ENCODE peak calls at places on chromosomes 16 and 17, in four cellular contexts. Z, B, A and S are unnamed samples. For H3K4me1, the result is how much of the 10 kb centered on the place peaks cover.

GRCh38 chr17:48240562-48241130 is 133.1 kb downstream of the SNX11 start:
- DNase-seq in Z (no peak), A (no peak), B (no peak), S (no peak)

GRCh38 chr16:8905168-8905762 is 23.1 kb downstream of the LITAFD start:
- DNase-seq in Z (no peak), B (no peak), A (no peak), S (no peak)

GRCh38 chr17:80291260-80291659 is 30.6 kb downstream of the RNF213 start:
- DNase-seq in A (no peak), B (no peak), Z (no peak), S (peak)

GRCh38 chr16:53207810-53208752 is 153.3 kb downstream of the CHD9 start:
- DNase-seq in A (peak), Z (peak), B (peak), S (no peak)

GRCh38 chr16:4687946-4688673 is 5.3 kb upstream of the NUDT16L1 start:
- DNase-seq in A (no peak), Z (no peak), B (no peak), S (no peak)

GRCh38 chr16:72637306-72637705 is 410.6 kb downstream of the ZFHX3 start:
- DNase-seq in A (no peak), Z (no peak), B (no peak), S (no peak)

GRCh38 chr17:79981661-79982101 is 54.0 kb downstream of the TBC1D16 start:
- DNase-seq in B (no peak), A (peak), Z (no peak), S (no peak)

GRCh38 chr17:19260958-19261357 is 23.8 kb downstream of the EPN2 start:
- DNase-seq in Z (no peak), A (no peak), B (no peak), S (no peak)

GRCh38 chr17:6279659-6280058 is 155.3 kb downstream of the AIPL1 start:
- DNase-seq in A (peak), Z (peak), B (no peak), S (no peak)

GRCh38 chr17:48542956-48543853 is 1.7 kb downstream of the HOXB2 start:
- DNase-seq in B (peak), A (peak), Z (no peak), S (peak)

GRCh38 chr16:50741225-50741807 is 570 bp upstream of the CYLD start:
- DNase-seq in Z (no peak), A (no peak), B (peak), S (no peak)

GRCh38 chr17:49910094-49910857 is 58.7 kb upstream of the DLX4 start:
- DNase-seq in A (peak), B (no peak), Z (no peak), S (no peak)

GRCh38 chr17:82390860-82391435 is 19.4 kb downstream of the UTS2R start:
- DNase-seq in B (no peak), A (no peak), Z (no peak), S (no peak)

GRCh38 chr17:7477392-7478275 is 1.8 kb downstream of the ZBTB4 start:
- DNase-seq in A (peak), B (peak), Z (no peak), S (no peak)

GRCh38 chr16:14310519-14310991 is 239.4 kb downstream of the MRTFB start:
- DNase-seq in Z (no peak), A (peak), B (no peak), S (no peak)

GRCh38 chr16:14307623-14308356 is 236.7 kb downstream of the MRTFB start:
- DNase-seq in B (peak), A (peak), Z (no peak), S (peak)

GRCh38 chr16:14309001-14309886 is 238.1 kb downstream of the MRTFB start:
- DNase-seq in Z (peak), A (peak), B (no peak), S (no peak)

GRCh38 chr16:14308357-14308723 is 237.2 kb downstream of the MRTFB start:
- DNase-seq in Z (no peak), A (no peak), B (no peak), S (no peak)

DNA sequence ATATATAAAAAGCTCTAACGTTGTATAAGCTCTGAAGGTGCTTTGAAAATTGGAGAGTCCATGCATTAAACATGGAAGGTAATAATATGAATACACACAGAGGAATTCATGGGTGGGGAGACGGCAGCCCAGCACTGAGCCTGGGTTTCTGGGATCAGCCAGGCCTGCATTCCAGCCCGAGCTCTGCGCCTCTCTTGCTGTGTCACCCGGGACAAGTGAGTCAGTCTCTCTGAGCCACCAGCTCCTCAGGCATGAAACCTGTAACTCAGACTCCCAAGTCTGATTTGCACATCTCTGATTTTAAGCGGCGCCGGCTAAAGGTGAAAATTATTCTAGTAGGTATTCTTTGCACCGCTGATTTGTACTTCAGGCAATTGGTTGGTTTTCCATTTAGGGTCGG is 238.8 kb downstream of the MRTFB start:
- DNase-seq in Z (no peak), A (peak), B (no peak), S (no peak)
- H3K4me1 ChIP-seq in Z (under half), A (under half), B (half or more), S (half or more)

GRCh38 chr16:84511821-84512220 is 7.4 kb upstream of the MEAK7 start:
- DNase-seq in A (no peak), Z (no peak), B (peak), S (no peak)

GRCh38 chr16:84517366-84517765 is 12.9 kb upstream of the MEAK7 start:
- DNase-seq in A (no peak), Z (no peak), B (no peak), S (no peak)

GRCh38 chr16:84513111-84514065 is 8.9 kb upstream of the MEAK7 start:
- DNase-seq in A (no peak), Z (no peak), B (peak), S (no peak)

GRCh38 chr16:84514295-84514873 is 9.9 kb upstream of the MEAK7 start:
- DNase-seq in B (no peak), A (no peak), Z (no peak), S (no peak)

GRCh38 chr16:84514874-84515835 is 10.7 kb upstream of the MEAK7 start:
- DNase-seq in Z (no peak), A (no peak), B (peak), S (peak)
- H3K27ac ChIP-seq in Z (no peak), A (peak), B (no peak), S (no peak)

GRCh38 chr17:63987616-63988478 is 10.3 kb upstream of the PRR29 start:
- DNase-seq in A (no peak), B (no peak), Z (no peak), S (no peak)
- H3K4me1 ChIP-seq in A (under half), B (under half), Z (under half), S (half or more)

GRCh38 chr16:964696-965395 is 5.9 kb downstream of the LMF1 start:
- DNase-seq in Z (peak), B (no peak), A (no peak), S (no peak)
- H3K27ac ChIP-seq in Z (peak), B (no peak), A (no peak), S (no peak)

DNA sequence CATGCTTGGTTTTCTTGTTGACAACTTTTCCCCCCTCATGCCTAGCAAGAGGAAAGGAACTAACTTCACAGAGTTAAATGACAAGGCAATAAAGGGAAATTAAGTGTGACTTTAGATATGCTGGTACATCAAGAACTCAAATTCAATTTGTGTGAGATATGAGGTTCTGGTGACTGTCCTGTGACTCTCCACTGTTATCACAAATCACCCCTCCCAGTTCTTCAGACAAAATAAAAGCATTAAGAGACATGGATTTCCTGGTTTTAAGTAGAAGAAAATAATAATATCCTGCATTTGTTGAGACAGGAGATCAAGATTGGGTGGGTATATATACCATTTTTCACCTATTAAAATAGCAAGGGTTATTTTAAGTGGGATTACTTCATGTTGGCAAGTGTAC is 46.2 kb downstream of the SNTB2 start:
- DNase-seq in Z (no peak), A (no peak), B (no peak), S (no peak)
- H3K4me1 ChIP-seq in Z (under half), A (under half), B (under half), S (under half)

GRCh38 chr17:33873218-33873617 is 381.9 kb upstream of the CCL2 start:
- DNase-seq in Z (no peak), B (no peak), A (peak), S (no peak)

GRCh38 chr17:33875973-33876372 is 379.1 kb upstream of the CCL2 start:
- DNase-seq in B (no peak), Z (no peak), A (peak), S (no peak)

GRCh38 chr17:33871720-33872535 is 383.2 kb upstream of the CCL2 start:
- DNase-seq in A (peak), Z (no peak), B (no peak), S (no peak)

GRCh38 chr17:33868899-33869298 is 386.2 kb upstream of the CCL2 start:
- DNase-seq in B (no peak), A (peak), Z (no peak), S (no peak)

GRCh38 chr17:33874617-33875060 is 380.4 kb upstream of the CCL2 start:
- DNase-seq in Z (no peak), B (peak), A (peak), S (no peak)
- H3K27ac ChIP-seq in Z (no peak), B (no peak), A (no peak), S (no peak)